ENCODE peak calls at places on chromosome 4, in nine cellular contexts. C is Panc1, M is HCT116, B is sigmoid colon, Y is breast epithelium, U is transverse colon, I is GM12892, R is SK-N-SH, W is GM12878. L is an unnamed sample.

GRCh38 chr4:37999000-37999745 is 39.0 kb downstream of the PTTG2 start:
- DNase-seq in R (no peak), Y (no peak), U (no peak), W (no peak), C (no peak), I (no peak), B (no peak), M (no peak), L (no peak)

GRCh38 chr4:113524096-113524495 is 237.4 kb downstream of the CAMK2D start:
- DNase-seq in M (no peak), W (peak; percentile 20), U (no peak), I (no peak), B (no peak), R (no peak), C (no peak), Y (no peak), L (no peak)

GRCh38 chr4:87416965-87417364 is 5.4 kb upstream of the NUDT9 start:
- DNase-seq in I (no peak), B (no peak), Y (no peak), U (no peak), R (no peak), M (no peak), C (no peak), W (no peak), L (no peak)

GRCh38 chr4:70183168-70183939 is 12.2 kb upstream of the ODAM start:
- DNase-seq in I (no peak), R (peak; percentile 3), Y (no peak), W (no peak), M (peak; percentile 65), C (no peak), U (peak; percentile 7), B (no peak), L (no peak)

GRCh38 chr4:77990456-77990855 is 66.7 kb upstream of the FRAS1 start:
- DNase-seq in B (no peak), M (no peak), Y (no peak), U (no peak), C (no peak), W (no peak), R (no peak), I (no peak), L (no peak)

GRCh38 chr4:2451036-2451520 is 17.8 kb upstream of the RNF4 start:
- DNase-seq in I (peak; percentile 8), M (no peak), R (no peak), C (no peak), B (peak; percentile 56), U (no peak), W (no peak), Y (no peak), L (no peak)

GRCh38 chr4:112348488-112349158 is 51.5 kb downstream of the ALPK1 start:
- DNase-seq in U (no peak), Y (peak; percentile 80), W (no peak), I (no peak), C (peak; percentile 8), R (peak; percentile 57), M (peak; percentile 32), B (no peak), L (peak; percentile 93)

GRCh38 chr4:88411491-88412101 is 32.9 kb downstream of the HERC6 start:
- DNase-seq in U (no peak), C (no peak), M (no peak), Y (no peak), W (peak; percentile 13), B (no peak), R (no peak), I (no peak), L (no peak)

GRCh38 chr4:91454111-91454510 is 849.7 kb upstream of the GRID2 start:
- DNase-seq in B (no peak), M (no peak), Y (no peak), W (no peak), R (no peak), U (no peak), I (no peak), C (no peak), L (no peak)

GRCh38 chr4:183407128-183407585 is 37.3 kb upstream of the CDKN2AIP start:
- DNase-seq in W (peak; percentile 19), B (peak; percentile 84), I (peak; percentile 71), C (peak; percentile 51), Y (peak; percentile 58), R (peak; percentile 92), U (peak; percentile 89), M (no peak), L (peak; percentile 94)
- TF ChIP-seq POLR2AphosphoS5 in W (no peak), B (no peak), I (no peak), C (no peak), Y (no peak), R (peak; percentile 58), U (no peak), M (no peak), L (no peak)

DNA sequence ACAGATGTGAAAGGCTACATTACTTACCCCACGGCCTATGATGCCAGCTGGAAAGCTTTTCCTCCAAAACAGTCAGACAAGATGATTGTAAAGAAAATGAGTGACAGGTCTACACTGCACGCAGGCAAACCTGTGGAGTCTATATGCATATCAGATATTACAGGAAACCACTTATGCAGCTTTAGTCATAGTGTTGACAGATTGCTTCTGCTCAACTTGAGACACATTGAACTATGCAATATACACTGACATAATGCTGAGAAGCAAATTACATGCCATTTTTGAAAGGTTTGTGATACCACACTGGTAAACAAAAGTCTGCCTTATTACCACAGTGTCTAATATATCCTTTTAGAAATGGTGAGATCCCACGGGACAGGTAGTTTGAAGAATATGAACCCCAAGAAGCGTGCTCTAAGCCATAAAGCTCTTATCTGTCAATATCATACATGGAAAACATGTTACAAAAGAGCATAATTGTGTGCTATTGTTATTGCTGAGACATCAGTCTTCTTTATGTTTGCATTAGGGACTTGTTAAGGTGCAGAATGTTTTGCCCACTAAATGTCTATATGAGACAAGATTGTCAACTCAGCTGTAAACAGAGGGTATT is 1835.8 kb upstream of the TENM3 start:
- DNase-seq in I (no peak), R (no peak), W (no peak), C (no peak), B (no peak), M (no peak), U (no peak), Y (no peak), L (no peak)
- TF ChIP-seq POLR2AphosphoS5 in I (no peak), R (no peak), W (no peak), C (no peak), B (no peak), M (no peak), U (no peak), Y (no peak), L (no peak)

GRCh38 chr4:93830090-93830818 is 1.7 kb downstream of the ATOH1 start:
- DNase-seq in W (no peak), R (no peak), B (no peak), U (no peak), Y (no peak), M (no peak), I (no peak), C (no peak), L (no peak)
- TF ChIP-seq POLR2AphosphoS5 in W (no peak), R (no peak), B (no peak), U (no peak), Y (no peak), M (no peak), I (no peak), C (no peak), L (no peak)

DNA sequence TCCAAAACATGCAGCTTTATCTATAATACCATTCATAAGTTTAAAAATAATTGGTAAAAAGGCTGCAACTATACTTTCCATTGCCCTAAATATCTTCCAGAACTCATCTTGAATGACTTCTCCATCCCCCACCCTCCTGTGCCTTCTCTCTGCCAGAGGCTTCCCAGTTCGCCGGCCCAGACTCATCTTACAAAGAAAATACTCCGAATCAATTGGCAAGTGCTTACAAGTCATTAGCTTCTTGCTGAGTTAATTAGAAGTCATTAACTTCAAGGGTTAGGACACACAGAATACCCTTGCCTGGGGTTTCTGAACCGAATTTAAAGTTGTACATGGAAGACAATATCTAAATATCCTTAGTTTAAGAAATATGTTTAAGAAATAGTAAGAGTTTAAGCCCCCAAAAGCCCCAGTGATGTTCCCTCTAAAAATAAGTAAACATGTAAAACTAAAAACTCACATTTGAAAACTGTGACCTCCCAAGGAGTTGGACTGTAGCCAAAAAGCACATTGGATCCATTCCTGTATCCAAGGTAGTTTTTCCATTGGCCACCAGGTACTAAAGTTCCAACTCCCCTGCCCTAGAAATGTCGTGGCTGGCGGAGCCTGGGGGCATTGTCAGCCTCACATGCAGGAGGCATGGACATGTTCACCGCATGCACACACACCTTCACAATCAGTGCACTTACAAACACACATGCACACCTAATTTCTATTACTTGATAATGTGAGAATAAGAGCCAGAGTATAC is 535.2 kb upstream of the FAT1 start:
- DNase-seq in Y (no peak), I (no peak), W (no peak), M (no peak), U (no peak), C (no peak), R (no peak), B (no peak), L (no peak)
- TF ChIP-seq POLR2AphosphoS5 in Y (no peak), I (no peak), W (no peak), M (no peak), U (no peak), C (no peak), R (no peak), B (no peak), L (no peak)

GRCh38 chr4:128061566-128062536 is 739 bp downstream of the LARP1B start:
- DNase-seq in M (peak; percentile 43), C (no peak), I (peak; percentile 52), Y (peak; percentile 36), W (no peak), B (peak; percentile 73), R (peak; percentile 78), U (peak; percentile 78), L (peak; percentile 92)
- TF ChIP-seq POLR2AphosphoS5 in M (peak; percentile 65), C (no peak), I (no peak), Y (no peak), W (no peak), B (peak; percentile 32), R (no peak), U (peak; percentile 76), L (peak; percentile 48)

GRCh38 chr4:143358923-143359694 is 22.4 kb downstream of the GAB1 start:
- DNase-seq in Y (peak; percentile 37), I (no peak), M (no peak), U (peak; percentile 78), C (no peak), B (no peak), W (no peak), R (no peak), L (no peak)
- TF ChIP-seq POLR2AphosphoS5 in Y (no peak), I (no peak), M (no peak), U (peak; percentile 89), C (no peak), B (no peak), W (no peak), R (no peak), L (peak; percentile 22)